ENCODE peak calls at places on chromosomes 3 and 15, in ten cellular contexts. G, Y, N, E, H, B, F, T, I and W are unnamed samples.

GRCh38 chr3:95289295-95289694 is 1226.4 kb downstream of the NSUN3 start:
- DNase-seq in T (no peak), F (no peak), H (peak; percentile 76), N (no peak), E (no peak), I (no peak), G (no peak), B (peak; percentile 41), Y (no peak), W (no peak)

GRCh38 chr3:178343433-178344038 is 192.7 kb upstream of the KCNMB2 start:
- DNase-seq in T (no peak), E (no peak), N (no peak), Y (no peak), G (no peak), F (peak; percentile 93), I (no peak), H (no peak), B (no peak), W (no peak)

GRCh38 chr3:180523040-180523439 is 78.9 kb upstream of the TTC14 start:
- DNase-seq in E (peak; percentile 2), T (no peak), Y (no peak), B (no peak), H (no peak), I (no peak), F (no peak), N (no peak), G (no peak), W (no peak)

GRCh38 chr3:88019024-88019423 is 39.8 kb downstream of the CGGBP1 start:
- DNase-seq in G (no peak), H (no peak), B (no peak), T (no peak), I (no peak), N (no peak), Y (no peak), E (no peak), F (no peak), W (no peak)

GRCh38 chr3:133944181-133944580 is 48.5 kb upstream of the RAB6B start:
- DNase-seq in H (peak; percentile 41), E (no peak), G (no peak), N (no peak), Y (no peak), F (no peak), T (no peak), I (no peak), B (peak; percentile 87), W (peak; percentile 33)

GRCh38 chr15:94059188-94059587 is 172.2 kb upstream of the MCTP2 start:
- DNase-seq in T (no peak), B (no peak), Y (no peak), E (no peak), G (no peak), I (no peak), H (no peak), N (no peak), F (no peak), W (no peak)

GRCh38 chr3:34807611-34808010 is 831.7 kb upstream of the ARPP21 start:
- DNase-seq in B (no peak), I (no peak), H (no peak), G (no peak), E (no peak), Y (no peak), F (no peak), N (no peak), T (no peak), W (no peak)

GRCh38 chr3:194592798-194593752 is 40.1 kb downstream of the TMEM44 start:
- DNase-seq in E (peak; percentile 20), H (peak; percentile 99), G (no peak), N (no peak), Y (peak; percentile 68), T (peak; percentile 79), B (peak; percentile 100), F (no peak), I (no peak), W (peak; percentile 84)

GRCh38 chr15:89480505-89480904 is 15.9 kb downstream of the RHCG start:
- DNase-seq in E (no peak), Y (no peak), H (no peak), N (no peak), G (no peak), F (no peak), T (no peak), I (no peak), B (no peak), W (no peak)

GRCh38 chr15:92429378-92430066 is 35.8 kb downstream of the ST8SIA2 start:
- DNase-seq in E (no peak), Y (peak; percentile 24), I (no peak), G (no peak), N (no peak), F (no peak), H (peak; percentile 40), T (no peak), B (peak; percentile 71), W (no peak)

GRCh38 chr15:65712415-65712814 is 79.7 kb downstream of the DENND4A start:
- DNase-seq in B (no peak), I (no peak), F (no peak), T (no peak), H (no peak), G (no peak), Y (no peak), E (no peak), N (no peak), W (no peak)

GRCh38 chr3:194095464-194095863 is 40.5 kb upstream of the HES1 start:
- DNase-seq in N (peak; percentile 38), B (no peak), E (peak; percentile 38), Y (peak; percentile 39), F (peak; percentile 84), H (no peak), I (peak; percentile 61), G (no peak), T (peak; percentile 56), W (peak; percentile 58)

GRCh38 chr15:52788099-52788986 is 1.8 kb downstream of the ONECUT1 start:
- DNase-seq in T (no peak), E (no peak), Y (no peak), H (no peak), I (no peak), N (no peak), B (no peak), G (no peak), F (no peak), W (no peak)

DNA sequence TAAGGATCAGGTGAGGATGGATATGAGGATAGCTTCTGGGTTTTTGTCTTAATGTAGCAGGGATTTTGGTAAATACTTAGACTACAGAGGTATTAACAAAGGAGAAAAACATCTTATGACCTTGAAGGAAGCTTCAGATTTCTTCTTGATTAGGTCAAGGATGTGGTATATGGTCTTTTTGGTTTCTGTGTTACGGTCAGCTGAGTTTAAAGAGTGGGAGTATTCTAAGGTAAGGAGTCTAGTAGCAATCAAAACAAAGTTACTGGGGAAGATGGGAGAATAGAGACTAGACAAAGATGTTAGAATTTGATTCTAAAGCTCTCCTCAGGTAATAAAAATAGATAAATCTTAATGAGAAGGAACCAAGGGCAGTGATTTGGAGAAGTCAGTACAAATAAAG is 6.2 kb downstream of the HMG20A start:
- DNase-seq in E (no peak), H (no peak), Y (no peak), N (no peak), F (no peak), T (no peak), B (no peak), G (no peak), I (no peak), W (no peak)
- H3K4me1 ChIP-seq in E (peaks cover 29% of the 10 kb centered on the region), H (peaks cover 10% of the 10 kb centered on the region), Y (peaks cover 18% of the 10 kb centered on the region), N (peaks cover 58% of the 10 kb centered on the region), F (peaks cover 6% of the 10 kb centered on the region), T (no peaks in the 10 kb centered on the region), B (no peaks in the 10 kb centered on the region), G (peaks cover 24% of the 10 kb centered on the region), I (peaks cover 38% of the 10 kb centered on the region), W (peaks cover 16% of the 10 kb centered on the region)

DNA sequence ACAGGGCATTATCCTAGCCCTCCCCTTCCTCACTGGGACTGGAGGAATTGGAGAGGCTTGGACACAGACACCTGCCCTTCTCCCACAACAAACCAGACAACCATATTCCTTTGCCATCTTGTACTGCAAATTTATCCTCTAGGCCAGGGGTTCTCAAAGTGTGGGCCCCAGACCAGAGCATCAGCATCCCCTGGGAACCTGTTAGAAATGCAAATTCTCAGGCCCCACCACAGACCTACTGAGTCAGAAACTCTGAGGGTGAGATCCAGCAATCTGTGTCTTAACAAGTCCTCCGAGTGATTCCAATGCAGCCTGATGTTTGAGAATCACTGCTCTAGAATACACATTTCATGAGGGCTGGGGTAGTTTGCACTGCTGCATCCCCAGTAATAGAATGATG is 115.4 kb downstream of the OXNAD1 start:
- DNase-seq in N (no peak), I (no peak), T (no peak), H (no peak), B (no peak), G (no peak), F (no peak), Y (no peak), E (peak; percentile 61), W (no peak)
- H3K4me1 ChIP-seq in N (peaks cover 18% of the 10 kb centered on the region), I (no peaks in the 10 kb centered on the region), T (no peaks in the 10 kb centered on the region), H (no peaks in the 10 kb centered on the region), B (peaks cover under 1% of the 10 kb centered on the region), G (peaks cover 41% of the 10 kb centered on the region), F (no peaks in the 10 kb centered on the region), Y (peaks cover 11% of the 10 kb centered on the region), E (peaks cover 81% of the 10 kb centered on the region), W (no peaks in the 10 kb centered on the region)

DNA sequence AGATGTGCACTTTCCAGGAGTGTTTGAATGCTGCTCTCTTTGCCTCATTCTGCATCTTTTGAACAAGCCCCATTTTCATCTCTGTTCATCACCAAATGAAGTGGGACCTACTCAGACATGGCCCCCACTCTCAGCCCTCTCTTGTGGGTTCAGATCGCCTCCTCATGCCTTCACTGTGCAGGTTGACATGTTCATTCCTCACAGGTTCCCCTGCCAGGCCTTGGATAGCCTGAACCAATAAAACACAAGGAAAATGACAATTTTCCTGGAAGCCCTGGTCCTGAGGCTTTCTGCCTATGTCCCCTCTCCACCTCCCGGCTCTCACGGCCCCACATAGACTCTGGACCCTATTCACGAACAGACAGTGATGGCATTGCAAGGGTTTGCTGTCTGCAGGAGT is 17.7 kb downstream of the KLF15 start:
- DNase-seq in E (no peak), F (no peak), B (no peak), H (no peak), I (no peak), Y (no peak), G (no peak), N (no peak), T (no peak), W (peak; percentile 17)
- H3K4me1 ChIP-seq in E (no peaks in the 10 kb centered on the region), F (no peaks in the 10 kb centered on the region), B (no peaks in the 10 kb centered on the region), H (peaks cover 51% of the 10 kb centered on the region), I (peaks cover 38% of the 10 kb centered on the region), Y (peaks cover 10% of the 10 kb centered on the region), G (no peaks in the 10 kb centered on the region), N (no peaks in the 10 kb centered on the region), T (no peaks in the 10 kb centered on the region), W (peaks cover 36% of the 10 kb centered on the region)

DNA sequence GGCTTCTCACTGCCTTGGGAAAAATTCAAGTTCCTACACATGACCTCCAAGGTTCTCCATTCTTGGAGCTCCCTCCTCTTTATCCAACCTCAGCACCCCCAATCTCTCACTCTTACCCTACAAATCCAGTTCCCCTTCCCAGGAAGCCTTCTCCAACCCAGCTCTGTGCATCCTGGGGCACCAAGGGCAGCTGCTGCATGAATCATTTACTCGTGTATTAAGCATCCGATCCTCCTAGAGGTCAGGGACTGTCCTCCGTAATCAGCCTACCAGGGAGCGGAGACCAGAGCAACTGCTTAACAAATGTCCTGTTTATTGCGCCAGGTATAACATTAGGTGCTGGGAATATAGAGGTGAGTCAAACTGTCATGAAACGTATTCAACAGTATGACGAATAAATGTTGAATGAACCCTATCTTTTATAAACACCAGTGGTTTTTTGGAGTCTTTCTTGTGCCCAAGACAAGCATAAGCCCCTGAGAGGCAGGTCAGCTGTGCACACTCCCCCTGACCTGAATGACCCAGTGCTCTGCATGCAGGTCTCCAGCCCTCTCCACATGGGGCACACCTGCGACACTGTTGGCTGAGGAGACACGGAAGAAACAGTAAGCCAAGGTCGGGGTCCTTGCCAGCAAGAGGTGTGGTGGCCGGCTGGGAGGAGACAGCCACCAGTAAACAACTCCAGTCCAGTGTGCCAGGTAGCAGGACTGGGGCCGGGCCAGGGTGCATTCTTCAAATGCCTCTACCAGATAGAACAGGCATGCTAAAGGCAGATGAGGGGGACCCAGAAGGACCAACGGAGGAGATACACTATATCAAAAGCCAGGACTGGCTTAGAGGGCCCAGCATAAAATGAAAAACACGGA is 27.6 kb downstream of the ANP32A start:
- DNase-seq in F (peak; percentile 87), E (no peak), I (no peak), B (no peak), T (peak; percentile 95), N (no peak), Y (no peak), H (no peak), G (no peak), W (no peak)
- H3K4me1 ChIP-seq in F (peaks cover 80% of the 10 kb centered on the region), E (peaks cover 76% of the 10 kb centered on the region), I (peaks cover 58% of the 10 kb centered on the region), B (peaks cover 7% of the 10 kb centered on the region), T (peaks cover 64% of the 10 kb centered on the region), N (peaks cover 81% of the 10 kb centered on the region), Y (peaks cover 23% of the 10 kb centered on the region), H (peaks cover 34% of the 10 kb centered on the region), G (peaks cover 92% of the 10 kb centered on the region), W (peaks cover 26% of the 10 kb centered on the region)